ENCODE peak calls at places on chromosomes 5 and 9, in nine cellular contexts. X, A, O, N, G, H, K, U and S are unnamed samples.

GRCh38 chr5:37871023-37871815 is 31.4 kb upstream of the GDNF start:
- DNase-seq in X (peak), A (no peak), O (no peak), N (no peak), G (no peak), H (no peak), K (no peak), U (peak), S (no peak)

GRCh38 chr5:29568028-29568427 is 1625.5 kb upstream of the CDH6 start:
- DNase-seq in X (no peak), A (no peak), O (no peak), N (no peak), G (no peak), H (no peak), K (no peak), U (no peak), S (no peak)

GRCh38 chr9:14317667-14318255 is 3.8 kb upstream of the NFIB start:
- DNase-seq in X (no peak), A (no peak), O (no peak), N (no peak), G (no peak), H (no peak), K (no peak), U (peak), S (no peak)

GRCh38 chr5:3924990-3925389 is 329.4 kb downstream of the IRX1 start:
- DNase-seq in X (no peak), A (no peak), O (no peak), N (no peak), G (no peak), H (no peak), K (no peak), U (no peak), S (no peak)

GRCh38 chr5:82092-82491 is 9.9 kb upstream of the PLEKHG4B start:
- DNase-seq in X (no peak), A (no peak), O (no peak), N (no peak), G (no peak), H (no peak), K (no peak), U (no peak), S (no peak)

GRCh38 chr5:90480699-90481098 is 6.0 kb downstream of the POLR3G start:
- DNase-seq in X (no peak), A (no peak), O (no peak), N (no peak), G (no peak), H (no peak), K (no peak), U (peak), S (no peak)

GRCh38 chr9:135515083-135515511 is 6.1 kb upstream of the LCN1 start:
- DNase-seq in X (no peak), A (no peak), O (peak), N (no peak), G (no peak), H (no peak), K (no peak), U (no peak), S (no peak)

GRCh38 chr9:81083062-81083461 is 606.3 kb downstream of the TLE1 start:
- DNase-seq in X (no peak), A (no peak), O (no peak), N (no peak), G (no peak), H (no peak), K (no peak), U (peak), S (no peak)

GRCh38 chr9:134662143-134662876 is 20.7 kb downstream of the COL5A1 start:
- DNase-seq in X (peak), A (no peak), O (no peak), N (peak), G (no peak), H (peak), K (no peak), U (peak), S (no peak)

GRCh38 chr5:36373527-36374086 is 71.9 kb upstream of the RANBP3L start:
- DNase-seq in X (peak), A (no peak), O (peak), N (peak), G (no peak), H (peak), K (no peak), U (peak), S (peak)

GRCh38 chr9:127862075-127863011 is 7.9 kb upstream of the ENG start:
- DNase-seq in X (no peak), A (peak), O (peak), N (peak), G (no peak), H (peak), K (peak), U (no peak), S (no peak)

GRCh38 chr9:131709741-131710499 is 30.0 kb downstream of the RAPGEF1 start:
- DNase-seq in X (peak), A (no peak), O (no peak), N (no peak), G (no peak), H (no peak), K (no peak), U (peak), S (peak)

GRCh38 chr9:84667571-84668203 is 1.8 kb upstream of the NTRK2 start:
- DNase-seq in X (peak), A (no peak), O (no peak), N (no peak), G (no peak), H (no peak), K (no peak), U (peak), S (peak)

GRCh38 chr9:112065781-112066606 is 109.1 kb downstream of the SUSD1 start:
- DNase-seq in X (peak), A (no peak), O (peak), N (no peak), G (no peak), H (peak), K (no peak), U (peak), S (no peak)

GRCh38 chr5:145887976-145888574 is 15.3 kb upstream of the GRXCR2 start:
- DNase-seq in X (peak), A (peak), O (peak), N (no peak), G (no peak), H (peak), K (no peak), U (peak), S (no peak)

GRCh38 chr5:112390327-112390726 is 28.8 kb downstream of the EPB41L4A start:
- DNase-seq in X (no peak), A (no peak), O (peak), N (no peak), G (peak), H (peak), K (no peak), U (no peak), S (no peak)

GRCh38 chr5:32942225-32942989 is 231.3 kb downstream of the NPR3 start:
- DNase-seq in X (peak), A (no peak), O (no peak), N (no peak), G (peak), H (peak), K (no peak), U (peak), S (peak)

GRCh38 chr9:129570450-129571297 is 50.2 kb downstream of the C9orf50 start:
- DNase-seq in X (peak), A (peak), O (peak), N (peak), G (no peak), H (peak), K (no peak), U (peak), S (peak)

GRCh38 chr9:120876842-120877240 is at the start of gene PHF19:
- DNase-seq in X (peak), A (no peak), O (no peak), N (peak), G (peak), H (no peak), K (no peak), U (peak), S (peak)

GRCh38 chr5:90873033-90873517 is 314.5 kb downstream of the ADGRV1 start:
- DNase-seq in X (no peak), A (no peak), O (peak), N (no peak), G (no peak), H (no peak), K (no peak), U (no peak), S (peak)

GRCh38 chr5:136006164-136006563 is 22.6 kb upstream of the TGFBI start:
- DNase-seq in X (no peak), A (no peak), O (no peak), N (no peak), G (no peak), H (no peak), K (no peak), U (peak), S (no peak)

GRCh38 chr9:113446323-113446740 is 17.2 kb upstream of the RGS3 start:
- DNase-seq in X (peak), A (no peak), O (no peak), N (no peak), G (peak), H (no peak), K (no peak), U (peak), S (peak)

GRCh38 chr5:169599451-169599850 is 15.9 kb downstream of the SPDL1 start:
- DNase-seq in X (no peak), A (no peak), O (peak), N (no peak), G (no peak), H (no peak), K (no peak), U (no peak), S (no peak)

GRCh38 chr9:27162045-27162444 is 53.0 kb downstream of the TEK start:
- DNase-seq in X (no peak), A (no peak), O (no peak), N (no peak), G (no peak), H (no peak), K (no peak), U (peak), S (no peak)